ENCODE peak calls at places on chromosome 12, in five cellular contexts. T, R, A, K and L are unnamed samples.

GRCh38 chr12:47757360-47757839 is 1.3 kb downstream of the RAPGEF3 start:
- DNase-seq in T (no peak), R (no peak), A (no peak), K (no peak), L (no peak)

GRCh38 chr12:59084758-59085383 is 164.6 kb upstream of the LRIG3 start:
- DNase-seq in T (no peak), R (no peak), A (no peak), K (peak), L (no peak)

GRCh38 chr12:42039146-42039545 is 105.5 kb downstream of the GXYLT1 start:
- DNase-seq in T (peak), R (no peak), A (no peak), K (peak), L (peak)

GRCh38 chr12:46064548-46064947 is 74.2 kb upstream of the SCAF11 start:
- DNase-seq in T (no peak), R (no peak), A (no peak), K (no peak), L (no peak)

GRCh38 chr12:78878447-78878846 is 13.9 kb downstream of the SYT1 start:
- DNase-seq in T (peak), R (no peak), A (no peak), K (no peak), L (peak)

GRCh38 chr12:104050436-104050835 is 449 bp upstream of the GLT8D2 start:
- DNase-seq in T (no peak), R (no peak), A (no peak), K (peak), L (no peak)

GRCh38 chr12:29103539-29103974 is 45.5 kb upstream of the FAR2 start:
- DNase-seq in T (no peak), R (peak), A (no peak), K (no peak), L (no peak)

GRCh38 chr12:40171501-40171900 is 53.3 kb upstream of the LRRK2 start:
- DNase-seq in T (no peak), R (no peak), A (no peak), K (peak), L (no peak)

GRCh38 chr12:92562063-92562734 is 140.6 kb upstream of the PLEKHG7 start:
- DNase-seq in T (no peak), R (no peak), A (no peak), K (peak), L (no peak)

GRCh38 chr12:57632898-57633825 is at the start of gene B4GALNT1:
- DNase-seq in T (peak), R (peak), A (peak), K (peak), L (peak)

GRCh38 chr12:38142974-38143373 is 173.6 kb upstream of the ALG10B start:
- DNase-seq in T (no peak), R (no peak), A (no peak), K (no peak), L (no peak)

GRCh38 chr12:5561057-5561456 is 129.1 kb downstream of the NTF3 start:
- DNase-seq in T (no peak), R (no peak), A (no peak), K (no peak), L (no peak)

GRCh38 chr12:120041386-120042231 is 52.6 kb downstream of the BICDL1 start:
- DNase-seq in T (no peak), R (no peak), A (no peak), K (no peak), L (no peak)

GRCh38 chr12:124869011-124869665 is 5.5 kb upstream of the SCARB1 start:
- DNase-seq in T (no peak), R (no peak), A (no peak), K (no peak), L (no peak)

GRCh38 chr12:5889381-5890047 is 55.5 kb downstream of the ANO2 start:
- DNase-seq in T (no peak), R (no peak), A (peak), K (no peak), L (no peak)

GRCh38 chr12:76720068-76720467 is 43.8 kb upstream of the ZDHHC17 start:
- DNase-seq in T (peak), R (no peak), A (no peak), K (peak), L (peak)

GRCh38 chr12:131135311-131135785 is 181.6 kb downstream of the ADGRD1 start:
- DNase-seq in T (no peak), R (no peak), A (no peak), K (no peak), L (no peak)

GRCh38 chr12:12072064-12072760 is 1.5 kb downstream of the BCL2L14 start:
- DNase-seq in T (peak), R (no peak), A (no peak), K (no peak), L (no peak)

GRCh38 chr12:122789637-122790036 is 15.3 kb downstream of the CCDC62 start:
- DNase-seq in T (no peak), R (no peak), A (no peak), K (no peak), L (no peak)

GRCh38 chr12:1422604-1423315 is 171.6 kb downstream of the FBXL14 start:
- DNase-seq in T (no peak), R (no peak), A (no peak), K (no peak), L (no peak)

GRCh38 chr12:130661059-130661458 is 55.0 kb downstream of the RIMBP2 start:
- DNase-seq in T (no peak), R (no peak), A (no peak), K (no peak), L (no peak)

GRCh38 chr12:78338054-78338785 is 507.5 kb downstream of the NAV3 start:
- DNase-seq in T (no peak), R (no peak), A (no peak), K (no peak), L (no peak)

GRCh38 chr12:82130763-82131162 is 227.4 kb downstream of the CCDC59 start:
- DNase-seq in T (no peak), R (no peak), A (no peak), K (no peak), L (no peak)